ENCODE peak calls at places on chromosome 9, in five cellular contexts. One of them, this sample, is unnamed.

GRCh38 chr9:89496645-89497044 is 1.3 kb downstream of the SEMA4D start:
- DNase-seq in prostate gland: no peak
- DNase-seq in stomach: peak; percentile 38
- DNase-seq in sigmoid colon: no peak
- DNase-seq in IMR-90: no peak
- DNase-seq in this sample: peak; percentile 87

GRCh38 chr9:90966475-90967150 is 165.0 kb downstream of the SYK start:
- DNase-seq in prostate gland: no peak
- DNase-seq in stomach: no peak
- DNase-seq in sigmoid colon: no peak
- DNase-seq in IMR-90: peak; percentile 49
- DNase-seq in this sample: no peak

GRCh38 chr9:102845847-102846246 is 149.3 kb upstream of the CYLC2 start:
- DNase-seq in prostate gland: no peak
- DNase-seq in stomach: no peak
- DNase-seq in sigmoid colon: no peak
- DNase-seq in IMR-90: no peak
- DNase-seq in this sample: no peak

GRCh38 chr9:105191508-105192118 is 52.8 kb upstream of the SLC44A1 start:
- DNase-seq in prostate gland: no peak
- DNase-seq in stomach: no peak
- DNase-seq in sigmoid colon: no peak
- DNase-seq in IMR-90: no peak
- DNase-seq in this sample: no peak

GRCh38 chr9:127181595-127182190 is 59.3 kb upstream of the ANGPTL2 start:
- DNase-seq in prostate gland: no peak
- DNase-seq in stomach: no peak
- DNase-seq in sigmoid colon: peak; percentile 38
- DNase-seq in IMR-90: no peak
- DNase-seq in this sample: peak; percentile 17

GRCh38 chr9:107587175-107587963 is 97.8 kb upstream of the KLF4 start:
- DNase-seq in prostate gland: no peak
- DNase-seq in stomach: peak; percentile 91
- DNase-seq in sigmoid colon: no peak
- DNase-seq in IMR-90: no peak
- DNase-seq in this sample: peak; percentile 88

GRCh38 chr9:7097040-7097715 is 339.4 kb downstream of the KDM4C start:
- DNase-seq in prostate gland: no peak
- DNase-seq in stomach: no peak
- DNase-seq in sigmoid colon: no peak
- DNase-seq in IMR-90: no peak
- DNase-seq in this sample: no peak

GRCh38 chr9:15942806-15943424 is 390.1 kb downstream of the CCDC171 start:
- DNase-seq in prostate gland: no peak
- DNase-seq in stomach: no peak
- DNase-seq in sigmoid colon: no peak
- DNase-seq in IMR-90: no peak
- DNase-seq in this sample: no peak

GRCh38 chr9:108360304-108360703 is 495.5 kb downstream of the ACTL7B start:
- DNase-seq in prostate gland: no peak
- DNase-seq in stomach: no peak
- DNase-seq in sigmoid colon: no peak
- DNase-seq in IMR-90: no peak
- DNase-seq in this sample: no peak

GRCh38 chr9:121399883-121400607 is 30.0 kb upstream of the STOM start:
- DNase-seq in prostate gland: peak; percentile 42
- DNase-seq in stomach: no peak
- DNase-seq in sigmoid colon: no peak
- DNase-seq in IMR-90: peak; percentile 86
- DNase-seq in this sample: no peak

GRCh38 chr9:5402217-5402616 is 35.5 kb downstream of the PLGRKT start:
- DNase-seq in prostate gland: no peak
- DNase-seq in stomach: no peak
- DNase-seq in sigmoid colon: no peak
- DNase-seq in IMR-90: no peak
- DNase-seq in this sample: no peak

GRCh38 chr9:22682536-22683392 is 236.1 kb downstream of the DMRTA1 start:
- DNase-seq in prostate gland: no peak
- DNase-seq in stomach: no peak
- DNase-seq in sigmoid colon: no peak
- DNase-seq in IMR-90: peak; percentile 89
- DNase-seq in this sample: no peak
- H3K36me3 ChIP-seq in prostate gland: no peaks in the 10 kb centered on the region
- H3K36me3 ChIP-seq in stomach: no peaks in the 10 kb centered on the region
- H3K36me3 ChIP-seq in sigmoid colon: no peaks in the 10 kb centered on the region
- H3K36me3 ChIP-seq in IMR-90: no peaks in the 10 kb centered on the region
- H3K36me3 ChIP-seq in this sample: no peaks in the 10 kb centered on the region

GRCh38 chr9:100101608-100102007 is 2.6 kb downstream of the INVS start:
- DNase-seq in prostate gland: no peak
- DNase-seq in stomach: no peak
- DNase-seq in sigmoid colon: no peak
- DNase-seq in IMR-90: no peak
- DNase-seq in this sample: no peak

GRCh38 chr9:100100268-100100667 is 1.2 kb downstream of the INVS start:
- DNase-seq in prostate gland: no peak
- DNase-seq in stomach: no peak
- DNase-seq in sigmoid colon: no peak
- DNase-seq in IMR-90: no peak
- DNase-seq in this sample: no peak

GRCh38 chr9:100099722-100100042 is 639 bp downstream of the INVS start:
- DNase-seq in prostate gland: no peak
- DNase-seq in stomach: no peak
- DNase-seq in sigmoid colon: peak; percentile 63
- DNase-seq in IMR-90: no peak
- DNase-seq in this sample: no peak

GRCh38 chr9:100098241-100098886 is 436 bp downstream of the ERP44 start:
- DNase-seq in prostate gland: peak; percentile 64
- DNase-seq in stomach: peak; percentile 83
- DNase-seq in sigmoid colon: peak; percentile 69
- DNase-seq in IMR-90: peak; percentile 54
- DNase-seq in this sample: no peak

GRCh38 chr9:100098887-100099721 is at the start of the genes ERP44 and INVS:
- DNase-seq in prostate gland: peak; percentile 100
- DNase-seq in stomach: peak; percentile 99
- DNase-seq in sigmoid colon: peak; percentile 99
- DNase-seq in IMR-90: peak; percentile 99
- DNase-seq in this sample: peak; percentile 99
- TF ChIP-seq POLR2A in prostate gland: peak; percentile 69
- TF ChIP-seq POLR2A in stomach: no peak
- TF ChIP-seq POLR2A in sigmoid colon: peak; percentile 81
- TF ChIP-seq POLR2A in IMR-90: peak; percentile 89
- TF ChIP-seq POLR2A in this sample: peak; percentile 69

GRCh38 chr9:95874989-95875304 is 544 bp upstream of the ERCC6L2 start:
- DNase-seq in prostate gland: peak; percentile 33
- DNase-seq in stomach: peak; percentile 44
- DNase-seq in sigmoid colon: peak; percentile 79
- DNase-seq in IMR-90: no peak
- DNase-seq in this sample: peak; percentile 91

GRCh38 chr9:95874303-95874988 is 1.0 kb upstream of the ERCC6L2 start:
- DNase-seq in prostate gland: no peak
- DNase-seq in stomach: no peak
- DNase-seq in sigmoid colon: no peak
- DNase-seq in IMR-90: peak; percentile 7
- DNase-seq in this sample: no peak

GRCh38 chr9:95876138-95876444 is 600 bp downstream of the ERCC6L2 start:
- DNase-seq in prostate gland: no peak
- DNase-seq in stomach: no peak
- DNase-seq in sigmoid colon: no peak
- DNase-seq in IMR-90: no peak
- DNase-seq in this sample: no peak

GRCh38 chr9:95876595-95876994 is 1.1 kb downstream of the ERCC6L2 start:
- DNase-seq in prostate gland: no peak
- DNase-seq in stomach: no peak
- DNase-seq in sigmoid colon: no peak
- DNase-seq in IMR-90: peak; percentile 22
- DNase-seq in this sample: no peak

GRCh38 chr9:95875305-95876137 is at the start of gene ERCC6L2:
- DNase-seq in prostate gland: peak; percentile 96
- DNase-seq in stomach: peak; percentile 94
- DNase-seq in sigmoid colon: peak; percentile 98
- DNase-seq in IMR-90: peak; percentile 99
- DNase-seq in this sample: peak; percentile 99
- TF ChIP-seq CTCF in prostate gland: no peak
- TF ChIP-seq CTCF in stomach: no peak
- TF ChIP-seq CTCF in sigmoid colon: peak; percentile 8
- TF ChIP-seq CTCF in IMR-90: no peak
- TF ChIP-seq CTCF in this sample: peak; percentile 38

GRCh38 chr9:124349675-124350484 is 65.4 kb downstream of the PSMB7 start:
- DNase-seq in prostate gland: no peak
- DNase-seq in stomach: no peak
- DNase-seq in sigmoid colon: peak; percentile 40
- DNase-seq in IMR-90: no peak
- DNase-seq in this sample: peak; percentile 63
- H3K36me3 ChIP-seq in prostate gland: peaks cover 9% of the 10 kb centered on the region
- H3K36me3 ChIP-seq in stomach: peaks cover 66% of the 10 kb centered on the region
- H3K36me3 ChIP-seq in sigmoid colon: peaks cover 96% of the 10 kb centered on the region
- H3K36me3 ChIP-seq in IMR-90: peaks cover 90% of the 10 kb centered on the region
- H3K36me3 ChIP-seq in this sample: peaks cover 98% of the 10 kb centered on the region

DNA sequence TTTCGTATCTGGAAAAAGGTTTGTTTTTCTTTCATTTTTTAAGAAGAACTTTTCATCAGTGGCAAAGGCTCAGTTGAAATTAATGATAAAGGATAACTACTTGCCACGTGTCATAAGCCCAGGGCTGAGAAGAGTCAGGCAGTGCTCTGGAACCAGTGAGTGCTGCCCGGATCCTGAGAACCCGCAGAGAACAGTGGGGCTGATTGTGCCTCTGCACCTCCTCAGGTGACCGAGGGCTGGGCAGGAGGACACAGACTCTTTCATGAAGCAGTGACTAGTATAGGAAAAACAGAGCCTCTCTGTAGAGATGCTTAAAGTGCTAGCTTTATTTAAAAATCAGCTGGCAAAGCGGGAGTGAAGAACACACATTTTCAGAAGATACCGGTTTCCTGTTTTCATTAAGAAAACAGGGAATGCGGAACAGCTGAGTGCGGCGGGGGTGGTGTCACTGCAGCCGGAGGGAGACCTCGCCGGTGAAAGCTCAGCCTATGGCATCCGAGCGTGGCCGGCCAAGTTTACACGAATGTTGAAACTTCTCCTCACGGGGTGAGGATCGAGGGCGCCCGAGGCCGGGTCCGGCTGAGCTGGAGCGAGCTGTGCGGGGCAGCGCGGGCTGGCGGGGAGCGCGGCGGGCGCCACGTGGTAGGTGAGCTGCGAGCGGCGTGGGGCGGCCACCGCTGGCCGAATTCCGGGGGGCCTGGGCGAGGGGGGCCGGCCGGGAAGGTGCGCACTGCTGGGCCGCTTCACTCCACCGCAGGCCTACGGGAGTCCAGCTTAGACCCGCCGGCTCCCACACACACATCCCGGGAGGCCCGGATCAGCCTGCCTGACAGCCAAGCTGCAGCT is 134.7 kb upstream of the DMRT1 start:
- DNase-seq in prostate gland: peak; percentile 64
- DNase-seq in stomach: peak; percentile 70
- DNase-seq in sigmoid colon: peak; percentile 92
- DNase-seq in IMR-90: peak; percentile 75
- DNase-seq in this sample: peak; percentile 92
- TF ChIP-seq POLR2A in prostate gland: no peak
- TF ChIP-seq POLR2A in stomach: no peak
- TF ChIP-seq POLR2A in sigmoid colon: no peak
- TF ChIP-seq POLR2A in IMR-90: no peak
- TF ChIP-seq POLR2A in this sample: no peak

DNA sequence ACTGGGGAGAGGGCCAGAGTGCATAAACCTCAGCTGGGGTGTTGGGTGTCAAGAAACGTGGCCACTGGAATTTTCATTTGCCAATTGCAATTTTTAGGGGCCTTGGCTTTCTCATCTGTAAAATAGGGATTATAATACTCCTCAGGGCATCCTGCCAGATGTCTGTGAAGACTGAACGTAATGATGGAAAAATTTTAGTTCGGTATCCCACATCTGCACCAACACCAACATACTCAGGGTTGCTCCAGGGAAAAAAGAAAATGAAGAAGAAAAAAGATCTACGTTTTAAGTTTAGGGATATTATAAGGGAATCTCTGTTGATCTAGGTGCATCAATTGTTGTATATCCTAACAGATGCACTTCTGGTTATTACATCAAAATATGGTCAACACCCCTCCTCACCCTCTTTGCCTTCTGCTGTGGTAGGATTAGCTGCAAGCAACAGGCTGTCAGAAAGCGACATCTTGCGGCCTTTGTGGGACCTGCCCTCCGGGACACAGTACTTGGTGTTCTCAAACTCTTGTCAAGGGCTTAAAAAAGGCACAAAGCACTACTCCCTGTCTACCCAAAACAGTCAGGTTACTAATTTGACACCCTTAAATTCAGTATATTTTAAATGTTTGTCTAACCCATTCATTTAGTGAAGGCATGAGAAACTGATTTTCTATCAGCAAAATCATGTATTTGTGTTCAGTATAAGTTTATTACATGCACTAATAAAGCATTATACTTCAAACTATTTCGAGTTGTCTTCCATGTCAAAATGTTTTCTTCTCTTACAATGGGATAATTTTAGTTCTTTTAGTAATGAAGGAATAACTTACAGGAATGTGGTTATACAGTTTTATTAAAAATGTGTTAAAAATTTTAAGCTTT is 8.3 kb upstream of the TBC1D2 start:
- DNase-seq in prostate gland: peak; percentile 77
- DNase-seq in stomach: peak; percentile 82
- DNase-seq in sigmoid colon: peak; percentile 87
- DNase-seq in IMR-90: peak; percentile 84
- DNase-seq in this sample: peak; percentile 94
- TF ChIP-seq CTCF in prostate gland: peak; percentile 66
- TF ChIP-seq CTCF in stomach: peak; percentile 81
- TF ChIP-seq CTCF in sigmoid colon: peak; percentile 72
- TF ChIP-seq CTCF in IMR-90: peak; percentile 97
- TF ChIP-seq CTCF in this sample: peak; percentile 90

GRCh38 chr9:136441191-136441680 is 1.6 kb upstream of the INPP5E start:
- DNase-seq in prostate gland: no peak
- DNase-seq in stomach: no peak
- DNase-seq in sigmoid colon: no peak
- DNase-seq in IMR-90: peak; percentile 54
- DNase-seq in this sample: no peak
- H3K36me3 ChIP-seq in prostate gland: peaks cover 13% of the 10 kb centered on the region
- H3K36me3 ChIP-seq in stomach: peaks cover 50% of the 10 kb centered on the region
- H3K36me3 ChIP-seq in sigmoid colon: peaks cover 59% of the 10 kb centered on the region
- H3K36me3 ChIP-seq in IMR-90: peaks cover 60% of the 10 kb centered on the region
- H3K36me3 ChIP-seq in this sample: peaks cover 4% of the 10 kb centered on the region

GRCh38 chr9:93133641-93134017 is 422 bp downstream of the NINJ1 start:
- DNase-seq in prostate gland: peak; percentile 39
- DNase-seq in stomach: peak; percentile 83
- DNase-seq in sigmoid colon: peak; percentile 95
- DNase-seq in IMR-90: peak; percentile 94
- DNase-seq in this sample: peak; percentile 92
- TF ChIP-seq POLR2A in prostate gland: no peak
- TF ChIP-seq POLR2A in stomach: no peak
- TF ChIP-seq POLR2A in sigmoid colon: peak; percentile 33
- TF ChIP-seq POLR2A in IMR-90: peak; percentile 90
- TF ChIP-seq POLR2A in this sample: peak; percentile 25

DNA sequence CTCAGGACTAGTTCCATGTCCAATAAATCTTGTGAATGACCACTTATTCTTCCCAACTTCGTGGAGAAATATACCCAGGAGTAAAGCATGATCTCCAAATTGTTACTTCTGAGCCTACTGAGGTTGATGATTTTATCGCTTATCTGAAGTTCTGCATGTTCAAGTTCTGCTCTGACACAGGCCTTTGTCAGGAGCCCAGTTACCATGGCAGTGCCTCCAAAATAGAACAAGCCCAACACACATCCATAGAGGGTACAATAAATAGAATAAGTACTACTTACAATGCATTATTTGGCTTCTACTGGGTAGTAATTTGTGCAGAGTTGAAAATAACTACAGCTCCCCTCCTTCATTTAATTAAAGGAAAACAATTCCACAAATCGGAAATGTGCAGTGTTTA is 373.7 kb downstream of the NTRK2 start:
- DNase-seq in prostate gland: no peak
- DNase-seq in stomach: no peak
- DNase-seq in sigmoid colon: no peak
- DNase-seq in IMR-90: no peak
- DNase-seq in this sample: no peak
- TF ChIP-seq CTCF in prostate gland: no peak
- TF ChIP-seq CTCF in stomach: no peak
- TF ChIP-seq CTCF in sigmoid colon: no peak
- TF ChIP-seq CTCF in IMR-90: no peak
- TF ChIP-seq CTCF in this sample: no peak

This sample was measured in spleen.